ENCODE peak calls at places on chromosomes 13 and 19, in five cellular contexts. T is frontal cortex; Y is HTR-8/SVneo; X is PC-9; J is stimulated activated CD4-positive, alpha-beta T cell treated with anti-CD3 and anti-CD28 coated beads, Interleukin-2, amount 100 ng/mL, for 24 hours. S is an unnamed sample.

GRCh38 chr13:110312669-110313031 is 5.6 kb downstream of the COL4A2 start:
- DNase-seq in Y (peak), J (no peak), T (no peak), X (peak), S (no peak)

GRCh38 chr13:75544681-75545333 is 4.8 kb upstream of the UCHL3 start:
- DNase-seq in T (no peak), J (no peak), Y (no peak), X (peak), S (no peak)

GRCh38 chr13:35724480-35724879 is 248.0 kb upstream of the MAB21L1 start:
- DNase-seq in X (no peak), J (no peak), Y (no peak), T (no peak), S (no peak)

GRCh38 chr19:19528721-19529490 is at the start of gene YJEFN3:
- DNase-seq in J (no peak), X (no peak), T (peak), Y (no peak), S (no peak)

GRCh38 chr13:50437252-50437651 is 406.2 kb downstream of the DLEU7 start:
- DNase-seq in Y (no peak), T (no peak), X (no peak), J (no peak), S (no peak)

GRCh38 chr13:103067751-103068563 is 1.7 kb upstream of the SLC10A2 start:
- DNase-seq in X (no peak), T (no peak), J (no peak), Y (no peak), S (no peak)

GRCh38 chr13:104954210-104954609 is 1581.3 kb downstream of the EFNB2 start:
- DNase-seq in J (no peak), X (peak), Y (no peak), T (no peak), S (no peak)

GRCh38 chr19:459724-460511 is 915 bp downstream of the SHC2 start:
- DNase-seq in T (peak), Y (peak), J (peak), X (no peak), S (no peak)

GRCh38 chr13:28618595-28618994 is 40.3 kb upstream of the POMP start:
- DNase-seq in Y (no peak), T (no peak), X (no peak), J (no peak), S (no peak)

GRCh38 chr19:10520652-10521318 is 3.5 kb upstream of the S1PR5 start:
- DNase-seq in X (peak), Y (no peak), T (no peak), J (no peak), S (no peak)

GRCh38 chr19:41882568-41883462 is at the start of gene ARHGEF1:
- DNase-seq in T (peak), J (peak), X (no peak), Y (peak), S (no peak)